ENCODE peak calls at places on chromosomes 7 and 10, in five cellular contexts. U is esophagus squamous epithelium, N is transverse colon, E is body of pancreas, F is left lung. T is an unnamed sample. For H3K36me3 and H3K4me1, the result is how much of the 10 kb centered on the place peaks cover.

GRCh38 chr7:154832557-154833138 is 170.3 kb downstream of the PAXIP1 start:
- DNase-seq in U (no peak), N (peak), E (no peak), F (no peak), T (no peak)

GRCh38 chr7:90298145-90299038 is 22.7 kb downstream of the FAM237B start:
- DNase-seq in U (no peak), N (no peak), E (no peak), F (no peak), T (no peak)

GRCh38 chr7:14507617-14508016 is 394.9 kb downstream of the DGKB start:
- DNase-seq in U (no peak), N (no peak), E (peak), F (no peak), T (peak)

GRCh38 chr7:28020302-28020940 is 160.2 kb downstream of the JAZF1 start:
- DNase-seq in U (no peak), N (peak), E (peak), F (peak), T (peak)

GRCh38 chr10:93468532-93469213 is 13.5 kb downstream of the MYOF start:
- DNase-seq in U (no peak), N (no peak), E (no peak), F (no peak), T (no peak)

GRCh38 chr7:2440608-2441245 is 35.5 kb downstream of the GRIFIN start:
- DNase-seq in U (no peak), N (no peak), E (peak), F (peak), T (peak)

GRCh38 chr10:22389856-22390589 is 44.7 kb downstream of the SPAG6 start:
- DNase-seq in U (no peak), N (no peak), E (no peak), F (no peak), T (no peak)

GRCh38 chr7:116671681-116672595 is at the start of gene MET:
- DNase-seq in U (no peak), N (peak), E (peak), F (peak), T (peak)

GRCh38 chr10:58174831-58175230 is 92.9 kb downstream of the IPMK start:
- DNase-seq in U (no peak), N (peak), E (no peak), F (no peak), T (no peak)

GRCh38 chr7:12975387-12975786 is 288.0 kb downstream of the ARL4A start:
- DNase-seq in U (no peak), N (no peak), E (no peak), F (no peak), T (no peak)

GRCh38 chr7:23216021-23216420 is 30.6 kb upstream of the GPNMB start:
- DNase-seq in U (no peak), N (peak), E (no peak), F (peak), T (no peak)

GRCh38 chr7:157397751-157398691 is 61.2 kb downstream of the DNAJB6 start:
- DNase-seq in U (no peak), N (peak), E (no peak), F (no peak), T (no peak)

GRCh38 chr10:99661370-99661749 is 2.1 kb downstream of the ENTPD7 start:
- DNase-seq in U (no peak), N (no peak), E (no peak), F (no peak), T (no peak)

GRCh38 chr7:45920543-45921380 is at the start of gene IGFBP3:
- DNase-seq in U (no peak), N (no peak), E (peak), F (no peak), T (peak)

GRCh38 chr10:115795964-115796363 is 477.0 kb downstream of the GFRA1 start:
- DNase-seq in U (no peak), N (no peak), E (no peak), F (no peak), T (no peak)

GRCh38 chr7:75757298-75757676 is 14.7 kb downstream of the CCL26 start:
- DNase-seq in U (no peak), N (no peak), E (no peak), F (no peak), T (no peak)
- TF ChIP-seq CTCF in U (no peak), N (no peak), E (no peak), F (no peak), T (no peak)

GRCh38 chr10:125141860-125142484 is 18.4 kb downstream of the CTBP2 start:
- DNase-seq in U (no peak), N (no peak), E (no peak), F (no peak), T (no peak)
- H3K36me3 ChIP-seq in U (under half), N (under half), E (under half), F (under half), T (under half)

GRCh38 chr10:78843495-78843894 is 225.3 kb upstream of the ZMIZ1 start:
- DNase-seq in U (no peak), N (no peak), E (no peak), F (no peak), T (no peak)
- H3K4me1 ChIP-seq in U (under half), N (under half), E (under half), F (under half), T (under half)

DNA sequence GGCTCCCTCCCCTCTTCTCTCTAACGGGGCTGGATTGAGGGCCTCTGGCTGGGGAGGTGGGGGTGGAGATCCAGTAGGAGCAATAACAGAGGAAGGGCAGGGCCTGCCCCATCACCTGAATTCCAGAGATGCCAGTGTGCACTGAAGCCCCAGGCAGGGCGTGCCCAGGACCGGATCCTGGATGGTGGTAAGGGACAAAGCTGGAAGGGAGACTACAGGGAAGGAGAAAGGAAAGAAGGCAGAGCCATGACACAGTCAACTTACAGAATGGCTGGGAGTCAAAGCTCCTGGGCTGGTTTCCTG is 647 bp downstream of the TMEM139 start:
- DNase-seq in U (no peak), N (peak), E (no peak), F (no peak), T (no peak)
- TF ChIP-seq CTCF in U (no peak), N (no peak), E (no peak), F (no peak), T (no peak)

GRCh38 chr10:13117842-13118783 is 18.1 kb downstream of the OPTN start:
- DNase-seq in U (no peak), N (no peak), E (no peak), F (no peak), T (no peak)
- H3K36me3 ChIP-seq in U (under half), N (under half), E (under half), F (half or more), T (under half)